ENCODE peak calls at places on chromosomes 1 and 21, in four cellular contexts. K, U, Q and S are unnamed samples.
A peak's percentile ranks its signal among the peaks of the same experiment; 100 is the strongest.

GRCh38 chr1:160164121-160164520 is 12.7 kb downstream of the ATP1A4 start:
- DNase-seq in Q (no peak), U (no peak), K (no peak), S (no peak)

GRCh38 chr1:9721606-9722377 is 70.3 kb downstream of the PIK3CD start:
- DNase-seq in K (peak; percentile 93), U (peak; percentile 87), Q (peak; percentile 30), S (peak; percentile 85)

GRCh38 chr1:19799233-19799876 is 361 bp downstream of the TMCO4 start:
- DNase-seq in Q (peak; percentile 56), U (peak; percentile 83), K (no peak), S (peak; percentile 85)

GRCh38 chr1:70503358-70503757 is 92.3 kb downstream of the CTH start:
- DNase-seq in K (no peak), Q (no peak), U (no peak), S (no peak)

GRCh38 chr1:154220071-154220969 is at the start of gene UBAP2L:
- DNase-seq in Q (peak; percentile 98), U (peak; percentile 94), K (peak; percentile 99), S (peak; percentile 92)

GRCh38 chr1:38246955-38247952 is 200.7 kb upstream of the POU3F1 start:
- DNase-seq in Q (peak; percentile 46), K (no peak), U (no peak), S (no peak)

GRCh38 chr1:56416385-56416972 is 162.9 kb downstream of the PLPP3 start:
- DNase-seq in U (no peak), K (no peak), Q (peak; percentile 58), S (no peak)

GRCh38 chr1:94095112-94095637 is 25.8 kb downstream of the ABCA4 start:
- DNase-seq in U (no peak), Q (no peak), K (no peak), S (no peak)

GRCh38 chr1:25534389-25534788 is 9.0 kb upstream of the LDLRAP1 start:
- DNase-seq in U (no peak), K (no peak), Q (no peak), S (no peak)

GRCh38 chr1:14334336-14335176 is 263.9 kb upstream of the KAZN start:
- DNase-seq in K (no peak), U (no peak), Q (no peak), S (no peak)

GRCh38 chr1:173744651-173745050 is 29.9 kb downstream of the KLHL20 start:
- DNase-seq in Q (no peak), K (no peak), U (no peak), S (no peak)

GRCh38 chr1:155086182-155086741 is 7.6 kb downstream of the EFNA3 start:
- DNase-seq in U (peak; percentile 88), Q (no peak), K (peak; percentile 93), S (peak; percentile 80)

GRCh38 chr1:227808566-227808965 is 6.9 kb upstream of the PRSS38 start:
- DNase-seq in U (no peak), Q (no peak), K (no peak), S (no peak)

GRCh38 chr1:92968138-92969032 is 7.1 kb upstream of the DIPK1A start:
- DNase-seq in U (peak; percentile 38), Q (peak; percentile 45), K (no peak), S (peak; percentile 29)

GRCh38 chr1:210726621-210727020 is 397.9 kb downstream of the HHAT start:
- DNase-seq in Q (no peak), U (no peak), K (peak; percentile 74), S (peak; percentile 64)

GRCh38 chr1:45008516-45008915 is 2.6 kb downstream of the HECTD3 start:
- DNase-seq in K (no peak), Q (no peak), U (no peak), S (no peak)

GRCh38 chr1:208654241-208654640 is 410.1 kb upstream of the PLXNA2 start:
- DNase-seq in U (peak; percentile 24), Q (peak; percentile 12), K (peak; percentile 14), S (peak; percentile 44)

GRCh38 chr1:109361114-109361513 is 36.6 kb downstream of the SORT1 start:
- DNase-seq in Q (no peak), U (no peak), K (no peak), S (no peak)

GRCh38 chr1:115668579-115668978 is 26.8 kb downstream of the VANGL1 start:
- DNase-seq in Q (no peak), U (no peak), K (no peak), S (peak; percentile 34)

GRCh38 chr1:117686907-117687306 is 81.1 kb downstream of the TENT5C start:
- DNase-seq in Q (peak; percentile 58), K (no peak), U (no peak), S (no peak)

GRCh38 chr1:27862671-27863551 is 9.4 kb upstream of the THEMIS2 start:
- DNase-seq in K (no peak), U (no peak), Q (no peak), S (no peak)

GRCh38 chr21:38244407-38244787 is 12.4 kb upstream of the KCNJ15 start:
- DNase-seq in K (no peak), Q (no peak), U (no peak), S (no peak)

GRCh38 chr1:78286686-78287085 is 204.1 kb upstream of the PTGFR start:
- DNase-seq in Q (no peak), K (no peak), U (no peak), S (no peak)

GRCh38 chr1:116847688-116848531 is 61.8 kb upstream of the PTGFRN start:
- DNase-seq in U (no peak), K (no peak), Q (no peak), S (no peak)

GRCh38 chr1:110829955-110830553 is 42.9 kb upstream of the CD53 start:
- DNase-seq in K (peak; percentile 16), U (peak; percentile 30), Q (peak; percentile 54), S (peak; percentile 68)

GRCh38 chr1:234732260-234732659 is 122.3 kb upstream of the IRF2BP2 start:
- DNase-seq in U (no peak), K (no peak), Q (no peak), S (no peak)

GRCh38 chr21:33886316-33886715 is 29.3 kb downstream of the ATP5PO start:
- DNase-seq in K (no peak), Q (no peak), U (no peak), S (no peak)

GRCh38 chr1:16351449-16351993 is 759 bp downstream of the FBXO42 start:
- DNase-seq in K (no peak), U (no peak), Q (no peak), S (peak; percentile 61)

DNA sequence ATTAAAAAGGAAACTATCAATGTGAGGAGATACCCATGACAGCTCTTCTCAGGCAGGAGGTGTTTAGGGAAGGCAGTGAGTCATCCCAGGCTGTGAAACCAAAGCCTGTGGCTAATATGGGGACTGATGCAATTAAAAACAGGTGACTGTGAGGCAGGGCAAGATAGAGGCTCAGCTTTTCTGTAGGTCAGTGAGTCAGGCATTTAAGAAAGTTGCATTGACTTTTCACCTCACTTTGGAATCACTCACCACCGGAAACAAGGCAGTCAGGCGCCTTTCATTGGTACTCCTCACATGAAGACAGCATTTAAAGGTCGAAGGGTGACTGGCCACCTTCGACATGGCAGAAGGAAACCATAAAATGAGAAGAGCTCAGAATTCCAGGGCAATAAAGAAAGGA is 54.5 kb downstream of the PAPPA2 start:
- DNase-seq in U (peak; percentile 2), K (no peak), Q (no peak), S (no peak)
- TF ChIP-seq FOXJ3 in U (no peak), K (no peak), Q (no peak), S (no peak)

DNA sequence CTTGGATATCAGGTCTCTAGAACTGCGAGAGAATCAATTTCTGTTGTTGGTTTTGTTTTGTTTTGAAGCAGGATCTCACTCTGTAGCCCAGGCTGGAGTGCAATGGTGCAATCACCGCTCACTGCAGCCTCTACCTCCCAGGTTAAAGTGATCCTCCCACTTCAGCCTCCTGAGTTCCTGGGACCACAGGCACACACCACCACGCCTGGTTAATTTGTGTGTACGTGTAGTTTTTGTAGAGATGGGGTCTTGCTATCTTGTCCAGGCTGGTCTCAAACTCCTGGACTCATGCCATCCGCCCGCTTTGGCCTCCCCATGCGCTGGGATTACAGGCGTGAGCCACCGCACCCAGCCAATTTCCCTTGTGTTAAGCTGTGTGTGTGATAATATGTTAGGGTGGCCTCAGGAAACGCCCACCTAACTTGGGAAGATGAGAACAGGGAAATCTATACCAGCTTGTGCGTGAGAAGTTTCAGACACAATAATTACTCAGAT is 109.6 kb downstream of the SIK1 start:
- DNase-seq in Q (no peak), K (no peak), U (no peak), S (no peak)
- TF ChIP-seq FOXJ3 in Q (no peak), K (no peak), U (no peak), S (no peak)

DNA sequence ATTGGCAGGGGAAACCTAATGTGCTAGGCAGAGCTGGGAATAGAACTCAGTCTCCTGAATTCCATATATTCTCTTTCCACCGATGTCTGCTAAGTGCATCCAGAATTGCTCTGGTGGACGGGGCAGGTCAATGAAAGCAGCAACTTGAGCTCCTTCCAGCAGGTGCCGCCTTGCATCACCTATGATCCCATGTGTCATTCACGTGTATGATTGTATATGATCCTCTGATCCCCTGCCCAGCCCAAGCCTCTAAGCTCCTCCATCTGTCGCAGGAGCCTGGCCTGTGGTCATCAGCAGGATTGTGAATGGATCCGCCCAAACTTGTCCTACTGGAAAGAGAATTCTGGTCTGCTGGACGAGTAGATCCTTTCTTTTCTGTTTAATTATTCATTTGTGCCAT is 13.1 kb downstream of the ACTA1 start:
- DNase-seq in U (no peak), Q (no peak), K (no peak), S (peak; percentile 49)
- TF ChIP-seq FOXJ3 in U (no peak), Q (no peak), K (no peak), S (no peak)

GRCh38 chr1:156821801-156822200 is 5.2 kb upstream of the SH2D2A start:
- DNase-seq in Q (no peak), U (no peak), K (no peak), S (no peak)
- TF ChIP-seq FOXJ3 in Q (no peak), U (no peak), K (no peak), S (no peak)

DNA sequence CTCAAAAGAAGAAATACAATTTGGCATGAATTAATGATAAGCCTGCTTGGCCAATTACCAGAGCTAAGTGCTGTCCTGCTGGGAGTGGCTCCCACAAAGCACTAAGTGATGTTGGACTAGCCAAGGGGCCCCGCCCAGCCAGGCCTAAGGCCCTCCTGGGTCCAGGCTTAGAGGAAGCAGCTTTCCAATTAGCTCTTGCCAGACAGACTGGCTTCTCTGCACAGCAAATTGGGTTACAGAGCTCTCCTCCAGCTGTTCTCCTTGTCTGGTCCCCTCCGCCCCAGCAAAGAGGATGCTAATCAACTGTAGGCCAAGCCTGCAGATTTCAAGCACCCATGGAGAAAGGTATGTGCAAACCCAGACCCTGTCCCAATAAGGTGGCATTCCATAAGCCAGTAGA is 151.9 kb downstream of the DMRTA2 start:
- DNase-seq in Q (no peak), U (peak; percentile 80), K (no peak), S (no peak)
- TF ChIP-seq FOXJ3 in Q (no peak), U (peak; percentile 78), K (no peak), S (no peak)

GRCh38 chr1:61082336-61083013 is at the start of gene NFIA:
- DNase-seq in Q (peak; percentile 83), K (peak; percentile 49), U (peak; percentile 81), S (peak; percentile 80)
- TF ChIP-seq FOXJ3 in Q (no peak), K (no peak), U (no peak), S (no peak)

DNA sequence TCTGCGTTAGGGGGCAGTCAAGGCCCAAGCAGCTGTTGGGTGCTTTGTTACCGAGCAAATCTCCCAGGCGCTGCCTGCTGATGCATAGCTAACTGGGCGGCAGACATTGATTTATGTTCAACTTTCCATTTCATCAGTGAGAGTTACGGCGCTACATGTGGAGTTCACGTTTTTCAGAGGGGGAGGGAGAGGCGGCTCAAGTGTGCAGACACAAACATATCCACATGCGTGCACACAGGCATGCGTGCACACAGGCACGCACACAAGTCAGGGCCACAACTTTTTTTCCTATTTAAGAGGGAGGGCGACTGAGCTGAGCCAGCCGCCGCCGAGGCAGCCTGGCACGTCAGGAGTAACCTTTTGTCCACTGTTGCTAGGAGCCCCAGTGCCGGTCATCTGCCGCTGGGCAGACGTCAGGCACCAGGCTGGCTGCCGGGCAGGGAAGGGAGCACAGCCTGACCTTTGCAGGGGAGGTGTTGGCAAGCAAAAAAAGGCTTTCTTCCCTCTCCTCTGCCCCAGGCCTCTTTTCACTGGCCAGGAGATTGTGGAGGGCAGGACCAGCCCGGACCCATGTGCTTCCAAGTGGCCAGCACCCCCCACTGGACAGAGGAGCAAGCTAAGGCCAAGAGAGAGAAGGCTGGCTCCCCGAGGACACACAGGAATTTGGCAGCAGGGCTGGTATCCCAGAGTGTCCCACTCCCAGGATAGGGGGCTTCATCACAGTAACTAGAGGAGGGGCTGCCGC is 73.3 kb downstream of the MRPL37 start:
- DNase-seq in U (peak; percentile 80), Q (no peak), K (peak; percentile 52), S (peak; percentile 88)
- TF ChIP-seq FOXJ3 in U (peak; percentile 20), Q (no peak), K (no peak), S (no peak)